ENCODE peak calls at places on chromosomes 4 and X, in four cellular contexts. One of them, this sample, is unnamed.

GRCh38 chr4:103994059-103994458 is 274.3 kb upstream of the TACR3 start:
- DNase-seq in HCT116: peak
- DNase-seq in HepG2: peak
- DNase-seq in Panc1: no peak
- DNase-seq in this sample: no peak

GRCh38 chrX:45479196-45479834 is 278.6 kb upstream of the DIPK2B start:
- DNase-seq in HepG2: no peak
- DNase-seq in Panc1: peak
- DNase-seq in HCT116: peak
- DNase-seq in this sample: no peak

GRCh38 chr4:33425916-33426315 is 2705.7 kb downstream of the PCDH7 start:
- DNase-seq in HCT116: no peak
- DNase-seq in HepG2: no peak
- DNase-seq in Panc1: no peak
- DNase-seq in this sample: no peak

GRCh38 chrX:1649623-1650022 is 34.8 kb downstream of the ASMT start:
- DNase-seq in HCT116: no peak
- DNase-seq in HepG2: no peak
- DNase-seq in Panc1: no peak
- DNase-seq in this sample: no peak

GRCh38 chrX:55767100-55767499 is 49.6 kb downstream of the RRAGB start:
- DNase-seq in Panc1: no peak
- DNase-seq in HCT116: no peak
- DNase-seq in HepG2: no peak
- DNase-seq in this sample: no peak

GRCh38 chr4:98929341-98930267 is 671 bp upstream of the EIF4E start:
- DNase-seq in HCT116: peak
- DNase-seq in HepG2: peak
- DNase-seq in Panc1: peak
- DNase-seq in this sample: peak

GRCh38 chr4:46123872-46124755 is at the start of gene GABRG1:
- DNase-seq in HepG2: no peak
- DNase-seq in Panc1: no peak
- DNase-seq in HCT116: no peak
- DNase-seq in this sample: no peak

GRCh38 chrX:84893897-84894296 is 109.8 kb upstream of the APOOL start:
- DNase-seq in HCT116: no peak
- DNase-seq in Panc1: no peak
- DNase-seq in HepG2: no peak
- DNase-seq in this sample: no peak

GRCh38 chrX:23435108-23435507 is 100.5 kb downstream of the PTCHD1 start:
- DNase-seq in HepG2: no peak
- DNase-seq in Panc1: no peak
- DNase-seq in HCT116: no peak
- DNase-seq in this sample: no peak

GRCh38 chr4:36310793-36311192 is 29.4 kb downstream of the DTHD1 start:
- DNase-seq in HepG2: no peak
- DNase-seq in Panc1: no peak
- DNase-seq in HCT116: no peak
- DNase-seq in this sample: no peak

GRCh38 chr4:19774690-19775256 is 476.9 kb upstream of the SLIT2 start:
- DNase-seq in HepG2: no peak
- DNase-seq in Panc1: no peak
- DNase-seq in HCT116: no peak
- DNase-seq in this sample: no peak

GRCh38 chr4:113790478-113790877 is 28.9 kb upstream of the CAMK2D start:
- DNase-seq in HepG2: no peak
- DNase-seq in Panc1: no peak
- DNase-seq in HCT116: no peak
- DNase-seq in this sample: no peak

GRCh38 chrX:2928127-2928582 is 984 bp downstream of the ARSD start:
- DNase-seq in Panc1: no peak
- DNase-seq in HCT116: no peak
- DNase-seq in HepG2: peak
- DNase-seq in this sample: no peak

GRCh38 chrX:15947648-15948317 is 93.2 kb upstream of the AP1S2 start:
- DNase-seq in HCT116: no peak
- DNase-seq in HepG2: no peak
- DNase-seq in Panc1: no peak
- DNase-seq in this sample: peak

GRCh38 chr4:186840222-186840701 is 116.6 kb upstream of the FAT1 start:
- DNase-seq in Panc1: peak
- DNase-seq in HCT116: peak
- DNase-seq in HepG2: no peak
- DNase-seq in this sample: peak

GRCh38 chr4:120753854-120754253 is 168.7 kb downstream of the PRDM5 start:
- DNase-seq in HepG2: no peak
- DNase-seq in HCT116: no peak
- DNase-seq in Panc1: no peak
- DNase-seq in this sample: no peak

GRCh38 chrX:115898382-115899001 is 272.1 kb upstream of the AGTR2 start:
- DNase-seq in Panc1: no peak
- DNase-seq in HepG2: peak
- DNase-seq in HCT116: peak
- DNase-seq in this sample: peak

GRCh38 chr4:57410331-57411052 is 300.3 kb upstream of the IGFBP7 start:
- DNase-seq in HepG2: no peak
- DNase-seq in HCT116: no peak
- DNase-seq in Panc1: no peak
- DNase-seq in this sample: no peak

GRCh38 chr4:182917182-182918043 is at the start of gene DCTD:
- DNase-seq in Panc1: no peak
- DNase-seq in HCT116: no peak
- DNase-seq in HepG2: peak
- DNase-seq in this sample: peak

GRCh38 chr4:5895287-5895686 is 2.4 kb upstream of the CRMP1 start:
- DNase-seq in Panc1: no peak
- DNase-seq in HepG2: no peak
- DNase-seq in HCT116: no peak
- DNase-seq in this sample: no peak

GRCh38 chrX:128460835-128461234 is 408.6 kb upstream of the ACTRT1 start:
- DNase-seq in Panc1: peak
- DNase-seq in HepG2: no peak
- DNase-seq in HCT116: no peak
- DNase-seq in this sample: no peak

GRCh38 chrX:22118161-22118830 is 86.2 kb downstream of the PHEX start:
- DNase-seq in HCT116: no peak
- DNase-seq in HepG2: no peak
- DNase-seq in Panc1: no peak
- DNase-seq in this sample: no peak

GRCh38 chrX:53684415-53685192 is 1.9 kb downstream of the HUWE1 start:
- DNase-seq in HCT116: no peak
- DNase-seq in Panc1: no peak
- DNase-seq in HepG2: no peak
- DNase-seq in this sample: no peak

GRCh38 chr4:24719615-24720014 is 75.8 kb upstream of the SOD3 start:
- DNase-seq in Panc1: no peak
- DNase-seq in HCT116: no peak
- DNase-seq in HepG2: no peak
- DNase-seq in this sample: no peak

GRCh38 chr4:150237110-150237852 is 159.0 kb downstream of the DCLK2 start:
- DNase-seq in HepG2: no peak
- DNase-seq in Panc1: peak
- DNase-seq in HCT116: peak
- DNase-seq in this sample: no peak

GRCh38 chr4:111957992-111958391 is 187.3 kb upstream of the FAM241A start:
- DNase-seq in HCT116: no peak
- DNase-seq in HepG2: no peak
- DNase-seq in Panc1: no peak
- DNase-seq in this sample: no peak

GRCh38 chrX:100946521-100946920 is 17.8 kb upstream of the XKRX start:
- DNase-seq in HCT116: no peak
- DNase-seq in Panc1: no peak
- DNase-seq in HepG2: no peak
- DNase-seq in this sample: no peak

GRCh38 chr4:126123933-126124332 is 809.2 kb downstream of the FAT4 start:
- DNase-seq in HCT116: no peak
- DNase-seq in Panc1: no peak
- DNase-seq in HepG2: no peak
- DNase-seq in this sample: no peak

GRCh38 chr4:159069922-159070321 is 33.0 kb upstream of the RAPGEF2 start:
- DNase-seq in HepG2: no peak
- DNase-seq in HCT116: no peak
- DNase-seq in Panc1: no peak
- DNase-seq in this sample: no peak

GRCh38 chrX:153910446-153910845 is 6.0 kb downstream of the AVPR2 start:
- DNase-seq in HCT116: no peak
- DNase-seq in HepG2: no peak
- DNase-seq in Panc1: no peak
- DNase-seq in this sample: no peak

GRCh38 chr4:20646287-20646686 is 54.0 kb upstream of the PACRGL start:
- DNase-seq in HCT116: no peak
- DNase-seq in HepG2: no peak
- DNase-seq in Panc1: no peak
- DNase-seq in this sample: no peak

GRCh38 chr4:87677731-87678130 is 27.7 kb downstream of the DMP1 start:
- DNase-seq in Panc1: no peak
- DNase-seq in HCT116: no peak
- DNase-seq in HepG2: no peak
- DNase-seq in this sample: no peak

DNA sequence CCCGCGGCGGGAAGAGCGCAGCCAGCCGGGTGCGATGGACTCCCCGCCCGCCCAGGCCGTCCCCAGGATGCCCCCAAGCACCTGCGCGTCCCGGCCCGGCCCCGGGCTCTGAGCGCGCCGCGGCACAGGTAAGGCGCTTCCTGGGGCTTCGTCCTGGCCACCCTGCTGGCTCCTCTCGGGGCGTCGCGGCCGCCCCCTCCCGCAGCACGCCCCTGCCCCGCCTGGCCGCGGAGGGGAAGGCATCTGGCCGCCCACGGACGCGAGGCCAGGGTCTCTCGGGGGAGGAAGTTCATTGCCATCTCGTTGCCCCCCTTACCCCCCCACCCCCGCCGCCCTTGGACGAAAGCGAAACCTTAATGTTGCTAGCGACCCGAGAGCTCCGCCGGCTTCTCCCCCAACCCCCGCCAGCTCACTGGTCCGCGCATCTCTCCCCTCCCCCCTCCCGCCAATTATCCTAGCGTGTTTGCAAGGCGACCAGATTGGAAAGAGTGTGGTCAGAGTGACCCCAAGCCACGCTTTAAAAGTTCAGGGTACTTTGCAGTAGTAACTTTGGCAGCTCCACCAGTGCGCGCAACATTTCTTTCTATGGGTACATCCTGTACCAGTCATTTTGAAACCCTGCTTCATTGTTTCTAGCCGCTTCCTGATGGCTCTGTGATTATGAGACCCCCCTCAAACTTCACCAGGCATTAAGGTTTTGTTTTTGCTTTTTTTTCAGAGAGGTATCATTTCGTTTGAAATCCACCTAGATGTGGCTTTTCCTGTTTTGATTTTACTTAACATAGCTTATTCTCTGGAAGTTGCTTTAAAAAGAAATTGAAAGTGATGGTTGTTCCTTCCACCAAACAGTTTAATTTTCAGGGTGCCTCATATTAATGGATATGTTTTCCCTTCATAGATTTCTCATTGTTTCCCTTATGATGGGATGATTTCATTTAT is 606 bp downstream of the TBC1D1 start:
- DNase-seq in HCT116: no peak
- DNase-seq in HepG2: no peak
- DNase-seq in Panc1: no peak
- DNase-seq in this sample: peak
- TF ChIP-seq TCF7L2 in HCT116: no peak
- TF ChIP-seq TCF7L2 in HepG2: no peak
- TF ChIP-seq TCF7L2 in Panc1: no peak
- TF ChIP-seq TCF7L2 in this sample: no peak

GRCh38 chr4:123557857-123558536 is 161.4 kb downstream of the SPRY1 start:
- DNase-seq in HCT116: no peak
- DNase-seq in Panc1: no peak
- DNase-seq in HepG2: no peak
- DNase-seq in this sample: no peak

GRCh38 chr4:123558865-123559264 is 162.3 kb downstream of the SPRY1 start:
- DNase-seq in HepG2: no peak
- DNase-seq in Panc1: no peak
- DNase-seq in HCT116: no peak
- DNase-seq in this sample: no peak

GRCh38 chr4:123561525-123561924 is 164.9 kb downstream of the SPRY1 start:
- DNase-seq in HCT116: no peak
- DNase-seq in Panc1: no peak
- DNase-seq in HepG2: no peak
- DNase-seq in this sample: no peak

GRCh38 chr4:123562994-123563745 is 166.6 kb downstream of the SPRY1 start:
- DNase-seq in HepG2: no peak
- DNase-seq in HCT116: no peak
- DNase-seq in Panc1: no peak
- DNase-seq in this sample: no peak

DNA sequence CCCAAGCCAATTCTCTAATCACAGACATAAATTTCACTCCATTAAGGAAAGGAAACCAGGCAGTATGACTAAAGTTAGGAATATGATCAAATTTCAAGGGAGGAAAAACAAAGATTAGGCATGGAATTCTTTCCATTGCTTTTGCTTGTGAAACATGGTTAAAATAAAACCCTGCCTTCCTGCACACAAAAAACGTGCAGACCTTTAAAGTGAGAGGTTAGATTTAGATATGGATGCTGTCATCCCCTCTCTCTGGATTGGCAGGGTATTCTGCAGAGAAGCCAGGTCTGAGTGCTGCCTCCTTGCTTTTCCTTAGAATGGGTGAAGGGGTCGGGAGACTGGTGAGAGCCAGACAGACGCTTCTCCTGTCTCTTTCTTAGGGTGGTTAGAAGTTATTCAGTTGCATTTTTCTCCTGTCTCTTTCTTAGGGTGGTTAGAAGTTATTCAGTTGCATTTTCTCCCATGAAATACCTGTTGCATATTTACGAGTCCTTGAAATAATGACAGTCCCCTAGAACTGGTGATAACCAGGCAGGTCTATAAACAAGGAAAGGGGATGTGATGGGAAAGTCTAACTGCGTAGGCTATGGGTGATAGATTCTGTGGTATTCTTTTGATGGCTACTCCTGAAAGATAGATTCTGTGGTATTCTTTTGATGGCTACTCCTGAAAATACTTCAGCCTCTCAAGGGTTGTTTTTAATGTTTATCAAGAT is 163.5 kb downstream of the SPRY1 start:
- DNase-seq in HepG2: peak
- DNase-seq in HCT116: no peak
- DNase-seq in Panc1: no peak
- DNase-seq in this sample: no peak
- TF ChIP-seq TCF7L2 in HepG2: no peak
- TF ChIP-seq TCF7L2 in HCT116: no peak
- TF ChIP-seq TCF7L2 in Panc1: no peak
- TF ChIP-seq TCF7L2 in this sample: no peak

GRCh38 chr4:27007507-27007906 is 146.9 kb downstream of the STIM2 start:
- DNase-seq in HCT116: no peak
- DNase-seq in HepG2: no peak
- DNase-seq in Panc1: no peak
- DNase-seq in this sample: no peak
- TF ChIP-seq TCF7L2 in HCT116: no peak
- TF ChIP-seq TCF7L2 in HepG2: no peak
- TF ChIP-seq TCF7L2 in Panc1: no peak
- TF ChIP-seq TCF7L2 in this sample: no peak

DNA sequence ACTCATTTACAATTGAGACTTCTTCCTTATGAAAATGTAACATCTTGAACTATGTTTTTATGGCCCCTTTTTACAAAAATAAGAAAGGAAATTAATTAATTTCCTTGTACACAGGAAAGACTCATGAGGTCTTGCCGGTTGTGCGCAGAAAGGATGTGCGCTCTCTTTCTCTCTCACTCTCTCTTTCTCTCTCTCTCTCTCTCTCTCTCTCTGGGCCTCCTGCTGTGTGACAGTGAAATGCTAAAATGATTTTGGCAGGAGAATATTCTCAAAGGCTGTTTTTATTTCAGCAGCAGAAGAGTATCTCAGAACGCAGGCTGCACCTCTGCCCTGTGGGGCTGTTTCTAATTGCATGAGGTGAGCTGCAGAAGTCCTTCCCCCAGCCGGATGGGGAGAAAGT is 349.0 kb downstream of the MID1IP1 start:
- DNase-seq in HepG2: no peak
- DNase-seq in Panc1: no peak
- DNase-seq in HCT116: no peak
- DNase-seq in this sample: no peak
- TF ChIP-seq TCF7L2 in HepG2: no peak
- TF ChIP-seq TCF7L2 in Panc1: no peak
- TF ChIP-seq TCF7L2 in HCT116: no peak
- TF ChIP-seq TCF7L2 in this sample: no peak

This sample was measured in K562.